ENCODE peak calls at places on chromosomes 7 and 10, in four cellular contexts. Y is stimulated activated CD4-positive, alpha-beta T cell treated with anti-CD3 and anti-CD28 coated beads, Interleukin-1b, Interleukin-23, amount 100 ng/mL, for 24 hours; L is NCI-H187; O is mammary epithelial cell. F is an unnamed sample.

GRCh38 chr10:60883187-60883586 is 60.8 kb downstream of the RHOBTB1 start:
- DNase-seq in O (peak; percentile 19), Y (no peak), L (no peak), F (no peak)

GRCh38 chr10:131111007-131111406 is 200.5 kb downstream of the TCERG1L start:
- DNase-seq in L (no peak), Y (no peak), O (no peak), F (no peak)

GRCh38 chr7:130380861-130381455 is 664 bp downstream of the CPA1 start:
- DNase-seq in O (no peak), L (no peak), Y (no peak), F (no peak)

GRCh38 chr7:103524042-103524907 is 78.3 kb upstream of the SLC26A5 start:
- DNase-seq in Y (no peak), O (peak; percentile 17), L (no peak), F (no peak)

GRCh38 chr10:64682043-64682442 is 1160.8 kb downstream of the REEP3 start:
- DNase-seq in O (no peak), L (no peak), Y (no peak), F (no peak)

GRCh38 chr10:86215712-86216111 is 150.9 kb downstream of the GRID1 start:
- DNase-seq in O (no peak), L (no peak), Y (no peak), F (no peak)

GRCh38 chr7:36408589-36408988 is 18.9 kb downstream of the ANLN start:
- DNase-seq in L (no peak), O (no peak), Y (no peak), F (no peak)

GRCh38 chr10:114399576-114399975 is 4.7 kb downstream of the AFAP1L2 start:
- DNase-seq in L (no peak), Y (no peak), O (no peak), F (no peak)

GRCh38 chr10:99943908-99944307 is 65.8 kb downstream of the DNMBP start:
- DNase-seq in O (no peak), L (no peak), Y (no peak), F (no peak)

GRCh38 chr10:51907342-51907741 is 207.9 kb upstream of the CSTF2T start:
- DNase-seq in L (no peak), Y (no peak), O (no peak), F (no peak)

GRCh38 chr7:1285556-1286301 is 53.1 kb downstream of the UNCX start:
- DNase-seq in O (no peak), L (no peak), Y (no peak), F (no peak)

GRCh38 chr7:127652333-127653248 is 597 bp downstream of the SND1 start:
- DNase-seq in L (no peak), O (peak; percentile 27), Y (no peak), F (no peak)

GRCh38 chr7:142338633-142339501 is 81.0 kb upstream of the PRSS58 start:
- DNase-seq in Y (no peak), L (peak; percentile 56), O (no peak), F (no peak)

GRCh38 chr7:1542329-1542728 is 11.8 kb downstream of the MAFK start:
- DNase-seq in L (no peak), Y (no peak), O (no peak), F (no peak)

GRCh38 chr10:110330675-110331074 is 26.0 kb upstream of the SMNDC1 start:
- DNase-seq in L (no peak), O (no peak), Y (no peak), F (no peak)

GRCh38 chr7:1959305-1959704 is 273.4 kb downstream of the MAD1L1 start:
- DNase-seq in Y (no peak), L (no peak), O (no peak), F (no peak)

GRCh38 chr10:3825244-3825643 is 40.2 kb upstream of the KLF6 start:
- DNase-seq in Y (no peak), L (no peak), O (peak; percentile 73), F (no peak)

F was measured in DMS79.